ENCODE peak calls at places on chromosome 12, in eight cellular contexts. One of them, this sample, is unnamed.

GRCh38 chr12:48925218-48925871 is at the start of gene FKBP11:
- DNase-seq in A549: peak; percentile 51
- DNase-seq in effector memory CD4-positive, alpha-beta T cell: peak; percentile 68
- DNase-seq in mammary epithelial cell: peak; percentile 20
- DNase-seq in Peyer's patch: peak; percentile 76
- DNase-seq in transverse colon: peak; percentile 78
- DNase-seq in CD4-positive, CD25-positive, alpha-beta regulatory T cell: peak; percentile 81
- DNase-seq in heart left ventricle: peak; percentile 66
- DNase-seq in this sample: peak; percentile 20

GRCh38 chr12:18283776-18284175 is 22.5 kb downstream of the PIK3C2G start:
- DNase-seq in A549: no peak
- DNase-seq in effector memory CD4-positive, alpha-beta T cell: no peak
- DNase-seq in mammary epithelial cell: no peak
- DNase-seq in Peyer's patch: no peak
- DNase-seq in transverse colon: no peak
- DNase-seq in CD4-positive, CD25-positive, alpha-beta regulatory T cell: no peak
- DNase-seq in heart left ventricle: no peak
- DNase-seq in this sample: no peak

GRCh38 chr12:78470354-78471195 is 394.0 kb upstream of the SYT1 start:
- DNase-seq in A549: peak; percentile 64
- DNase-seq in effector memory CD4-positive, alpha-beta T cell: no peak
- DNase-seq in mammary epithelial cell: peak; percentile 32
- DNase-seq in Peyer's patch: no peak
- DNase-seq in transverse colon: peak; percentile 9
- DNase-seq in CD4-positive, CD25-positive, alpha-beta regulatory T cell: no peak
- DNase-seq in heart left ventricle: no peak
- DNase-seq in this sample: no peak

GRCh38 chr12:98653866-98654493 is 8.9 kb downstream of the APAF1 start:
- DNase-seq in A549: peak; percentile 77
- DNase-seq in effector memory CD4-positive, alpha-beta T cell: no peak
- DNase-seq in mammary epithelial cell: peak; percentile 23
- DNase-seq in Peyer's patch: no peak
- DNase-seq in transverse colon: no peak
- DNase-seq in CD4-positive, CD25-positive, alpha-beta regulatory T cell: peak; percentile 78
- DNase-seq in heart left ventricle: no peak
- DNase-seq in this sample: peak; percentile 49

GRCh38 chr12:1919284-1919683 is 832 bp upstream of the CACNA2D4 start:
- DNase-seq in A549: no peak
- DNase-seq in effector memory CD4-positive, alpha-beta T cell: no peak
- DNase-seq in mammary epithelial cell: no peak
- DNase-seq in Peyer's patch: no peak
- DNase-seq in transverse colon: no peak
- DNase-seq in CD4-positive, CD25-positive, alpha-beta regulatory T cell: no peak
- DNase-seq in heart left ventricle: no peak
- DNase-seq in this sample: no peak

GRCh38 chr12:10632226-10632625 is 18.8 kb upstream of the MAGOHB start:
- DNase-seq in A549: no peak
- DNase-seq in effector memory CD4-positive, alpha-beta T cell: no peak
- DNase-seq in mammary epithelial cell: no peak
- DNase-seq in Peyer's patch: no peak
- DNase-seq in transverse colon: no peak
- DNase-seq in CD4-positive, CD25-positive, alpha-beta regulatory T cell: no peak
- DNase-seq in heart left ventricle: no peak
- DNase-seq in this sample: no peak

GRCh38 chr12:78293039-78293686 is 462.5 kb downstream of the NAV3 start:
- DNase-seq in A549: peak; percentile 87
- DNase-seq in effector memory CD4-positive, alpha-beta T cell: no peak
- DNase-seq in mammary epithelial cell: peak; percentile 12
- DNase-seq in Peyer's patch: no peak
- DNase-seq in transverse colon: no peak
- DNase-seq in CD4-positive, CD25-positive, alpha-beta regulatory T cell: no peak
- DNase-seq in heart left ventricle: no peak
- DNase-seq in this sample: peak; percentile 28

GRCh38 chr12:72288436-72288835 is 16.3 kb downstream of the TRHDE start:
- DNase-seq in A549: no peak
- DNase-seq in effector memory CD4-positive, alpha-beta T cell: no peak
- DNase-seq in mammary epithelial cell: no peak
- DNase-seq in Peyer's patch: no peak
- DNase-seq in transverse colon: no peak
- DNase-seq in CD4-positive, CD25-positive, alpha-beta regulatory T cell: no peak
- DNase-seq in heart left ventricle: no peak
- DNase-seq in this sample: no peak

GRCh38 chr12:73308079-73308478 is 1035.9 kb downstream of the TRHDE start:
- DNase-seq in A549: no peak
- DNase-seq in effector memory CD4-positive, alpha-beta T cell: no peak
- DNase-seq in mammary epithelial cell: no peak
- DNase-seq in Peyer's patch: no peak
- DNase-seq in transverse colon: no peak
- DNase-seq in CD4-positive, CD25-positive, alpha-beta regulatory T cell: no peak
- DNase-seq in heart left ventricle: no peak
- DNase-seq in this sample: no peak

GRCh38 chr12:24407884-24408283 is 458.4 kb upstream of the SOX5 start:
- DNase-seq in A549: no peak
- DNase-seq in effector memory CD4-positive, alpha-beta T cell: no peak
- DNase-seq in mammary epithelial cell: no peak
- DNase-seq in Peyer's patch: no peak
- DNase-seq in transverse colon: no peak
- DNase-seq in CD4-positive, CD25-positive, alpha-beta regulatory T cell: no peak
- DNase-seq in heart left ventricle: no peak
- DNase-seq in this sample: no peak

GRCh38 chr12:121894633-121895032 is 6.0 kb downstream of the PSMD9 start:
- DNase-seq in A549: peak; percentile 72
- DNase-seq in effector memory CD4-positive, alpha-beta T cell: no peak
- DNase-seq in mammary epithelial cell: no peak
- DNase-seq in Peyer's patch: no peak
- DNase-seq in transverse colon: no peak
- DNase-seq in CD4-positive, CD25-positive, alpha-beta regulatory T cell: peak; percentile 40
- DNase-seq in heart left ventricle: no peak
- DNase-seq in this sample: no peak

GRCh38 chr12:47212701-47213039 is 132.9 kb upstream of the AMIGO2 start:
- DNase-seq in A549: no peak
- DNase-seq in effector memory CD4-positive, alpha-beta T cell: no peak
- DNase-seq in mammary epithelial cell: no peak
- DNase-seq in Peyer's patch: no peak
- DNase-seq in transverse colon: no peak
- DNase-seq in CD4-positive, CD25-positive, alpha-beta regulatory T cell: no peak
- DNase-seq in heart left ventricle: no peak
- DNase-seq in this sample: no peak

GRCh38 chr12:47207829-47208248 is 128.1 kb upstream of the AMIGO2 start:
- DNase-seq in A549: no peak
- DNase-seq in effector memory CD4-positive, alpha-beta T cell: no peak
- DNase-seq in mammary epithelial cell: no peak
- DNase-seq in Peyer's patch: no peak
- DNase-seq in transverse colon: no peak
- DNase-seq in CD4-positive, CD25-positive, alpha-beta regulatory T cell: peak; percentile 71
- DNase-seq in heart left ventricle: no peak
- DNase-seq in this sample: peak; percentile 67

GRCh38 chr12:47214001-47214619 is 134.4 kb upstream of the AMIGO2 start:
- DNase-seq in A549: no peak
- DNase-seq in effector memory CD4-positive, alpha-beta T cell: no peak
- DNase-seq in mammary epithelial cell: no peak
- DNase-seq in Peyer's patch: no peak
- DNase-seq in transverse colon: no peak
- DNase-seq in CD4-positive, CD25-positive, alpha-beta regulatory T cell: peak; percentile 66
- DNase-seq in heart left ventricle: no peak
- DNase-seq in this sample: no peak

GRCh38 chr12:47209014-47209413 is 129.3 kb upstream of the AMIGO2 start:
- DNase-seq in A549: no peak
- DNase-seq in effector memory CD4-positive, alpha-beta T cell: no peak
- DNase-seq in mammary epithelial cell: no peak
- DNase-seq in Peyer's patch: no peak
- DNase-seq in transverse colon: no peak
- DNase-seq in CD4-positive, CD25-positive, alpha-beta regulatory T cell: no peak
- DNase-seq in heart left ventricle: no peak
- DNase-seq in this sample: no peak

DNA sequence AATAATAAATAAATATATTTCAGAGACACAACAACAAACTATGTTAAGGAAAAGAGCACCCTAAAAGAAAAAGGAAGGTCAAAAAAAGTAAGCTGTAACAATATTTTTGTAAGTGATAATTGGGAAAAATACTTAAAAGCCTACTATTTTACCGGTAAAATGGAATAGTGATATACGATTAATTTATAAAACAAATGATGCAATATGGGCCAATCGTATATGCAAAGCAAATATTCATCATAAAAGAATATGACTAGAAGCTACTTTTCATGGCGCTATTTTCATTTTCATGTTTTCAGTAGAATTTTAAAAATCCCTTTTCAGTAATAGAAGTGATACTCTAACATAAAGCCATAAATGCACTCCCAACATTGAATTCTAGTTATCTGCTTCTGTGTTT is 131.0 kb upstream of the AMIGO2 start:
- DNase-seq in A549: no peak
- DNase-seq in effector memory CD4-positive, alpha-beta T cell: no peak
- DNase-seq in mammary epithelial cell: no peak
- DNase-seq in Peyer's patch: no peak
- DNase-seq in transverse colon: no peak
- DNase-seq in CD4-positive, CD25-positive, alpha-beta regulatory T cell: no peak
- DNase-seq in heart left ventricle: no peak
- DNase-seq in this sample: no peak
- H3K4me1 ChIP-seq in A549: peaks cover 79% of the 10 kb centered on the region
- H3K4me1 ChIP-seq in effector memory CD4-positive, alpha-beta T cell: peaks cover 40% of the 10 kb centered on the region
- H3K4me1 ChIP-seq in mammary epithelial cell: peaks cover 9% of the 10 kb centered on the region
- H3K4me1 ChIP-seq in Peyer's patch: peaks cover 13% of the 10 kb centered on the region
- H3K4me1 ChIP-seq in transverse colon: peaks cover 18% of the 10 kb centered on the region
- H3K4me1 ChIP-seq in CD4-positive, CD25-positive, alpha-beta regulatory T cell: peaks cover 67% of the 10 kb centered on the region
- H3K4me1 ChIP-seq in heart left ventricle: no peaks in the 10 kb centered on the region
- H3K4me1 ChIP-seq in this sample: peaks cover 32% of the 10 kb centered on the region

GRCh38 chr12:120544691-120545090 is 10.5 kb downstream of the RNF10 start:
- DNase-seq in A549: no peak
- DNase-seq in effector memory CD4-positive, alpha-beta T cell: no peak
- DNase-seq in mammary epithelial cell: no peak
- DNase-seq in Peyer's patch: no peak
- DNase-seq in transverse colon: no peak
- DNase-seq in CD4-positive, CD25-positive, alpha-beta regulatory T cell: no peak
- DNase-seq in heart left ventricle: no peak
- DNase-seq in this sample: no peak
- H3K27ac ChIP-seq in A549: no peak overlapping the region
- H3K27ac ChIP-seq in effector memory CD4-positive, alpha-beta T cell: no peak overlapping the region
- H3K27ac ChIP-seq in mammary epithelial cell: no peak overlapping the region
- H3K27ac ChIP-seq in Peyer's patch: no peak overlapping the region
- H3K27ac ChIP-seq in transverse colon: no peak overlapping the region
- H3K27ac ChIP-seq in CD4-positive, CD25-positive, alpha-beta regulatory T cell: no peak overlapping the region
- H3K27ac ChIP-seq in heart left ventricle: no peak overlapping the region
- H3K27ac ChIP-seq in this sample: no peak overlapping the region

GRCh38 chr12:120249266-120249874 is 16.2 kb downstream of the PXN start:
- DNase-seq in A549: no peak
- DNase-seq in effector memory CD4-positive, alpha-beta T cell: no peak
- DNase-seq in mammary epithelial cell: no peak
- DNase-seq in Peyer's patch: no peak
- DNase-seq in transverse colon: no peak
- DNase-seq in CD4-positive, CD25-positive, alpha-beta regulatory T cell: no peak
- DNase-seq in heart left ventricle: no peak
- DNase-seq in this sample: no peak

GRCh38 chr12:120247621-120248030 is 17.9 kb downstream of the PXN start:
- DNase-seq in A549: peak; percentile 53
- DNase-seq in effector memory CD4-positive, alpha-beta T cell: no peak
- DNase-seq in mammary epithelial cell: peak; percentile 73
- DNase-seq in Peyer's patch: no peak
- DNase-seq in transverse colon: no peak
- DNase-seq in CD4-positive, CD25-positive, alpha-beta regulatory T cell: no peak
- DNase-seq in heart left ventricle: no peak
- DNase-seq in this sample: no peak

GRCh38 chr12:120249875-120250795 is 15.4 kb downstream of the PXN start:
- DNase-seq in A549: no peak
- DNase-seq in effector memory CD4-positive, alpha-beta T cell: peak; percentile 20
- DNase-seq in mammary epithelial cell: no peak
- DNase-seq in Peyer's patch: peak; percentile 51
- DNase-seq in transverse colon: no peak
- DNase-seq in CD4-positive, CD25-positive, alpha-beta regulatory T cell: peak; percentile 86
- DNase-seq in heart left ventricle: peak; percentile 91
- DNase-seq in this sample: no peak

GRCh38 chr12:120254809-120255208 is 10.7 kb downstream of the PXN start:
- DNase-seq in A549: no peak
- DNase-seq in effector memory CD4-positive, alpha-beta T cell: no peak
- DNase-seq in mammary epithelial cell: no peak
- DNase-seq in Peyer's patch: no peak
- DNase-seq in transverse colon: no peak
- DNase-seq in CD4-positive, CD25-positive, alpha-beta regulatory T cell: no peak
- DNase-seq in heart left ventricle: no peak
- DNase-seq in this sample: no peak

DNA sequence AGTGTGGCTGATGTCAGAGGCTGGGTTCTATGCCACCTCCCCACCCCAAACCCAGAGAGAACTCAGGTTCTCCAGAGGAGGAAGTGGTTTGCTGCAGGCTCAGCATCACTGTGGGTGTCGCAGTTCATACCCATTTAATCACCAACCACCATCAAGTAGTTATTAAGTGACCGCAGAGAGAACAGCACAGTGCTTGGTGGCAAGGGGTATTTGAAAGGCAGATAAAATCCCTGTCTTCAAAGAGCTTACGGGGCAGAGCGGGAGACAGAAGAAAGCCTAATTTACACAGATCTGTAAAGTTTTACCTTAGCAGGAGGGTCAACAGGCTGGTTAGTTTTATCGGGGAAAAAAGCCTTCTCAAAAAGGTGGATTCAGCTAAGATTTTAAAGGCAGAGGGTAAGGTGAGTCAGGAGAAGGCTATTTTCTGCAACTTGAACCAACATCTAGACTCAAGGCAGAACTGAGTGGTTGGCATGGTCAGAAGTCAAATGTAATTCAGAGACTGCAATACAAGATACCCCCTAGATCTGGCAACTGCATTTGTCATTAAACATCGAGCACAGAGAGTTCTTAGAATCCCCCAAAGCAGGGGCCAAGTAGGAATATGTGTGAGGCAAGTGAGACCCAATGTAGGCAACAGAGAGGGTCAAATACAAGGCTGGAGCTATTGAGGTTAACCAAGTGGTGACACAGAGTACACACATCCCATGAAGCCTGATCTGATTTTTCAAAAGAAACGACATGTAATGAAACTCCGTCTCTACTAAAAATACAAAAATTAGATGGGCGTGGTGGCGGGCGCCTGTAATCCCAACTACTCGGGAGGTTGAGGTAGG is 13.2 kb downstream of the PXN start:
- DNase-seq in A549: no peak
- DNase-seq in effector memory CD4-positive, alpha-beta T cell: peak; percentile 70
- DNase-seq in mammary epithelial cell: no peak
- DNase-seq in Peyer's patch: peak; percentile 56
- DNase-seq in transverse colon: no peak
- DNase-seq in CD4-positive, CD25-positive, alpha-beta regulatory T cell: peak; percentile 97
- DNase-seq in heart left ventricle: no peak
- DNase-seq in this sample: no peak
- H3K4me1 ChIP-seq in A549: peaks cover 63% of the 10 kb centered on the region
- H3K4me1 ChIP-seq in effector memory CD4-positive, alpha-beta T cell: peaks cover 84% of the 10 kb centered on the region
- H3K4me1 ChIP-seq in mammary epithelial cell: peaks cover 68% of the 10 kb centered on the region
- H3K4me1 ChIP-seq in Peyer's patch: peaks cover 54% of the 10 kb centered on the region
- H3K4me1 ChIP-seq in transverse colon: peaks cover 88% of the 10 kb centered on the region
- H3K4me1 ChIP-seq in CD4-positive, CD25-positive, alpha-beta regulatory T cell: peaks cover 95% of the 10 kb centered on the region
- H3K4me1 ChIP-seq in heart left ventricle: peaks cover 14% of the 10 kb centered on the region
- H3K4me1 ChIP-seq in this sample: peaks cover 17% of the 10 kb centered on the region

DNA sequence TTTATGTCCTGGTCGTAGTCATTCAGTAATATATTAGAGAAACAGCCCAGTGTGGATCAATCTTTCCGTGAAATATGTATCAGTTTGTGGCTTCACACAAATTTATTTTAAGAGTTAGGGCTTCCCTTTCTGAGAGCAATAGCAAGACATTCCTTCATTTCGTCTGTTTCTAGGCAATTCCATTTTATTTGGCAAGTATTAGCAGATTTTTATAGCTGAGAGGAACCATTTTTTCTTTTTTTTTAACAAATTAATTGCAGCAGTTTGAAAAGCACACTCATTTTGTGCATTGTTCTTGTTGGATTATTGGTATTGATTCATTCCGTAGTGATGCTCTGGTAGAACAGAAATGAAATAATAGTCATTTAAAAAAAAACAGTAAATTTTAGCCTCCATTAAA is 132.9 kb downstream of the SRGAP1 start:
- DNase-seq in A549: no peak
- DNase-seq in effector memory CD4-positive, alpha-beta T cell: no peak
- DNase-seq in mammary epithelial cell: no peak
- DNase-seq in Peyer's patch: no peak
- DNase-seq in transverse colon: no peak
- DNase-seq in CD4-positive, CD25-positive, alpha-beta regulatory T cell: no peak
- DNase-seq in heart left ventricle: no peak
- DNase-seq in this sample: no peak
- H3K27ac ChIP-seq in A549: peak overlapping the region; percentile 46
- H3K27ac ChIP-seq in effector memory CD4-positive, alpha-beta T cell: no peak overlapping the region
- H3K27ac ChIP-seq in mammary epithelial cell: no peak overlapping the region
- H3K27ac ChIP-seq in Peyer's patch: no peak overlapping the region
- H3K27ac ChIP-seq in transverse colon: no peak overlapping the region
- H3K27ac ChIP-seq in CD4-positive, CD25-positive, alpha-beta regulatory T cell: no peak overlapping the region
- H3K27ac ChIP-seq in heart left ventricle: no peak overlapping the region
- H3K27ac ChIP-seq in this sample: peak overlapping the region; percentile 76